ENCODE peak calls at places on chromosomes 13 and 19, in nine cellular contexts. I is A549, K is IMR-90, M is H1, L is H54, T is right lobe of liver, W is tibial nerve, F is vagina, V is HCT116. Y is an unnamed sample.

GRCh38 chr19:19134687-19135158 is 3.6 kb downstream of the TMEM161A start:
- DNase-seq in K (no peak), W (no peak), I (no peak), F (no peak), L (no peak), M (peak; percentile 89), V (no peak), T (no peak), Y (no peak)

GRCh38 chr19:49019242-49019932 is 2.5 kb upstream of the LHB start:
- DNase-seq in V (peak; percentile 58), T (peak; percentile 77), K (peak; percentile 17), L (peak; percentile 37), M (peak; percentile 92), I (peak; percentile 74), F (no peak), W (no peak), Y (peak; percentile 78)

GRCh38 chr13:113109151-113110047 is 3.8 kb downstream of the F7 start:
- DNase-seq in W (no peak), V (no peak), T (peak; percentile 43), K (no peak), I (no peak), F (no peak), L (no peak), M (peak; percentile 74), Y (no peak)

GRCh38 chr19:310141-310651 is 19.0 kb upstream of the PLPP2 start:
- DNase-seq in W (no peak), V (no peak), L (no peak), I (no peak), M (no peak), T (no peak), K (no peak), F (no peak), Y (no peak)

GRCh38 chr19:4521888-4522242 is 3.6 kb upstream of the PLIN4 start:
- DNase-seq in V (no peak), W (no peak), K (no peak), L (no peak), I (no peak), T (no peak), F (no peak), M (no peak), Y (no peak)

GRCh38 chr19:48915757-48916156 is 15.6 kb downstream of the NUCB1 start:
- DNase-seq in M (no peak), I (no peak), L (no peak), T (no peak), F (no peak), K (no peak), W (no peak), V (no peak), Y (no peak)

GRCh38 chr13:32267836-32268439 is 47.2 kb downstream of the ZAR1L start:
- DNase-seq in L (no peak), W (no peak), V (peak; percentile 51), F (no peak), K (no peak), I (no peak), T (no peak), M (peak; percentile 90), Y (no peak)

GRCh38 chr13:25468330-25469178 is 96.8 kb downstream of the ATP8A2 start:
- DNase-seq in I (peak; percentile 15), F (no peak), V (no peak), L (no peak), W (no peak), M (peak; percentile 82), K (no peak), T (no peak), Y (no peak)

GRCh38 chr13:49635599-49636433 is 7.5 kb downstream of the ARL11 start:
- DNase-seq in M (peak; percentile 58), V (no peak), W (no peak), T (no peak), L (no peak), F (no peak), K (peak; percentile 43), I (no peak), Y (peak; percentile 68)

GRCh38 chr13:91126806-91127205 is 220.7 kb upstream of the MIR17HG start:
- DNase-seq in L (no peak), V (no peak), F (no peak), K (no peak), I (no peak), M (no peak), W (no peak), T (no peak), Y (no peak)

GRCh38 chr19:6499052-6499790 is 2.9 kb downstream of the TUBB4A start:
- DNase-seq in I (no peak), L (no peak), T (no peak), K (no peak), V (no peak), W (no peak), M (no peak), F (no peak), Y (peak; percentile 64)

GRCh38 chr13:96091164-96091931 is 1.4 kb downstream of the HS6ST3 start:
- DNase-seq in T (peak; percentile 44), I (no peak), L (no peak), K (no peak), F (no peak), M (peak; percentile 72), W (no peak), V (no peak), Y (peak; percentile 38)

GRCh38 chr19:18204394-18205179 is 745 bp upstream of the RAB3A start:
- DNase-seq in I (no peak), V (no peak), K (no peak), M (peak; percentile 85), F (no peak), T (no peak), W (no peak), L (no peak), Y (peak; percentile 75)

GRCh38 chr13:112168771-112169170 is 101.8 kb downstream of the SOX1 start:
- DNase-seq in V (no peak), L (no peak), F (no peak), K (no peak), I (no peak), W (no peak), T (no peak), M (no peak), Y (no peak)

GRCh38 chr19:14073232-14073924 is 792 bp downstream of the MISP3 start:
- DNase-seq in L (no peak), M (peak; percentile 86), F (no peak), I (no peak), V (no peak), W (no peak), T (peak; percentile 80), K (peak; percentile 82), Y (peak; percentile 79)

GRCh38 chr13:95039415-95039814 is 261.8 kb downstream of the ABCC4 start:
- DNase-seq in K (peak; percentile 62), L (no peak), I (no peak), W (no peak), T (no peak), F (no peak), M (no peak), V (no peak), Y (no peak)

GRCh38 chr13:113187263-113187669 is 21.2 kb downstream of the PCID2 start:
- DNase-seq in K (peak; percentile 100), M (no peak), V (peak; percentile 98), W (peak; percentile 62), F (peak; percentile 96), L (peak; percentile 96), T (no peak), I (peak; percentile 94), Y (peak; percentile 98)

GRCh38 chr13:102729560-102730275 is 34.9 kb upstream of the METTL21C start:
- DNase-seq in K (peak; percentile 78), M (no peak), W (no peak), I (peak; percentile 2), L (no peak), T (no peak), F (no peak), V (no peak), Y (no peak)

GRCh38 chr13:113935081-113935511 is 38.8 kb downstream of the C13orf46 start:
- DNase-seq in W (peak; percentile 5), F (no peak), T (peak; percentile 31), I (no peak), L (no peak), K (no peak), V (no peak), M (peak; percentile 59), Y (no peak)

GRCh38 chr13:112134150-112135075 is 67.5 kb downstream of the SOX1 start:
- DNase-seq in I (no peak), K (no peak), W (no peak), M (no peak), F (peak; percentile 69), V (no peak), L (no peak), T (no peak), Y (no peak)

GRCh38 chr13:82010780-82011179 is 1669.9 kb upstream of the SPRY2 start:
- DNase-seq in L (no peak), T (no peak), V (no peak), M (no peak), F (no peak), K (no peak), W (no peak), I (no peak), Y (no peak)

GRCh38 chr13:28584873-28585317 is 74.0 kb upstream of the POMP start:
- DNase-seq in L (no peak), I (no peak), W (no peak), T (no peak), V (no peak), M (no peak), F (no peak), K (peak; percentile 71), Y (no peak)
- TF ChIP-seq POLR2A in L (no peak), I (no peak), W (no peak), T (no peak), V (no peak), M (no peak), F (no peak), K (no peak), Y (no peak)

GRCh38 chr19:12792048-12792852 is 964 bp downstream of the JUNB start:
- DNase-seq in K (peak; percentile 55), L (no peak), V (no peak), F (peak; percentile 88), M (peak; percentile 84), T (peak; percentile 80), I (no peak), W (no peak), Y (peak; percentile 91)
- TF ChIP-seq POLR2A in K (no peak), L (no peak), V (peak; percentile 3), F (no peak), M (no peak), T (peak; percentile 52), I (peak; percentile 13), W (peak; percentile 56), Y (peak; percentile 71)

DNA sequence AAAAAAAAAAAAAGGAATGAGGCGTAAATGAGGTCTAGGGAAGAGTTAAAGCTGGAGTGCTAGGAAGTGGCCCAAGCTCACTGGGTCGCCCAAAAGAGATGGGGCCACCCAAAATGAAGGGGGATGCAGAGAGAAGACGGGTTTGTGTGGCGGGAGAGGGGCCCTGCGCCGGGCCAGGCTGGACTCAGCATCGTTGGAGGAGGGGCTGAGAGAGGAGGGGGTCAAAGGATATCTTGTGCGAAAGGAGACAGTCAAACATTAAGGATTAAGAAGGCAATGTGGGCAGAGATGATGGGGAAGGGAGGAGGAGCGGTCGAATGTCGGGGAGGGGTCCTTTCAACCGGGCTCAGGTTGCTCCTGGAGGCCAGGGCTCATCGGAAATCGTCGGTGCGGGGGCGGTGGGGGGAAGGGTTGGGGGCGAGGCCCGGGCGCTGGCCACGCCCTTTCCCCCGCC is 825 bp upstream of the CARM1 start:
- DNase-seq in V (no peak), W (no peak), M (no peak), L (no peak), F (peak; percentile 91), T (no peak), K (no peak), I (no peak), Y (no peak)
- TF ChIP-seq POLR2A in V (no peak), W (no peak), M (no peak), L (peak; percentile 19), F (no peak), T (no peak), K (no peak), I (peak; percentile 43), Y (no peak)

GRCh38 chr19:32811151-32811550 is 58.4 kb downstream of the SLC7A9 start:
- DNase-seq in K (no peak), F (no peak), V (no peak), I (no peak), L (no peak), M (no peak), W (no peak), T (no peak), Y (no peak)
- TF ChIP-seq POLR2A in K (no peak), F (no peak), V (no peak), I (no peak), L (no peak), M (no peak), W (no peak), T (no peak), Y (no peak)

Y was measured in adrenal gland.